ENCODE peak calls at places on chromosomes 6 and 20, in four cellular contexts. One of them, this sample, is unnamed.

GRCh38 chr6:148069256-148069655 is 273.4 kb upstream of the SASH1 start:
- DNase-seq in psoas muscle: no peak
- DNase-seq in left lung: no peak
- DNase-seq in HepG2: no peak
- DNase-seq in this sample: no peak

GRCh38 chr6:19024737-19025136 is 637.6 kb downstream of the RNF144B start:
- DNase-seq in psoas muscle: no peak
- DNase-seq in left lung: no peak
- DNase-seq in HepG2: peak; percentile 30
- DNase-seq in this sample: no peak

GRCh38 chr20:37417146-37417856 is 71.4 kb downstream of the SRC start:
- DNase-seq in psoas muscle: no peak
- DNase-seq in left lung: no peak
- DNase-seq in HepG2: no peak
- DNase-seq in this sample: no peak

GRCh38 chr20:53676519-53676822 is 82.8 kb upstream of the ZNF217 start:
- DNase-seq in psoas muscle: no peak
- DNase-seq in left lung: no peak
- DNase-seq in HepG2: no peak
- DNase-seq in this sample: no peak

GRCh38 chr6:56765494-56765893 is 122.8 kb upstream of the DST start:
- DNase-seq in psoas muscle: no peak
- DNase-seq in left lung: no peak
- DNase-seq in HepG2: no peak
- DNase-seq in this sample: no peak

GRCh38 chr6:25062070-25062811 is 126.5 kb upstream of the RIPOR2 start:
- DNase-seq in psoas muscle: no peak
- DNase-seq in left lung: no peak
- DNase-seq in HepG2: no peak
- DNase-seq in this sample: no peak

GRCh38 chr6:166478782-166479592 is 96.2 kb upstream of the MPC1 start:
- DNase-seq in psoas muscle: no peak
- DNase-seq in left lung: no peak
- DNase-seq in HepG2: no peak
- DNase-seq in this sample: no peak

GRCh38 chr6:155782320-155782730 is 326.7 kb upstream of the NOX3 start:
- DNase-seq in psoas muscle: no peak
- DNase-seq in left lung: no peak
- DNase-seq in HepG2: no peak
- DNase-seq in this sample: no peak

GRCh38 chr20:50504231-50504823 is 5.9 kb upstream of the PTPN1 start:
- DNase-seq in psoas muscle: no peak
- DNase-seq in left lung: no peak
- DNase-seq in HepG2: peak; percentile 37
- DNase-seq in this sample: no peak

GRCh38 chr20:59972037-59972801 is 14.0 kb downstream of the CDH26 start:
- DNase-seq in psoas muscle: no peak
- DNase-seq in left lung: no peak
- DNase-seq in HepG2: no peak
- DNase-seq in this sample: no peak

GRCh38 chr6:153563001-153563400 is 431.9 kb upstream of the RGS17 start:
- DNase-seq in psoas muscle: no peak
- DNase-seq in left lung: no peak
- DNase-seq in HepG2: peak; percentile 4
- DNase-seq in this sample: no peak

GRCh38 chr6:14489445-14489844 is 371.9 kb downstream of the CD83 start:
- DNase-seq in psoas muscle: no peak
- DNase-seq in left lung: no peak
- DNase-seq in HepG2: no peak
- DNase-seq in this sample: no peak

GRCh38 chr20:10861086-10861485 is 187.3 kb upstream of the JAG1 start:
- DNase-seq in psoas muscle: no peak
- DNase-seq in left lung: no peak
- DNase-seq in HepG2: no peak
- DNase-seq in this sample: no peak

GRCh38 chr6:158002249-158002950 is 20.7 kb downstream of the SYNJ2 start:
- DNase-seq in psoas muscle: no peak
- DNase-seq in left lung: no peak
- DNase-seq in HepG2: no peak
- DNase-seq in this sample: no peak

GRCh38 chr6:170221052-170221752 is 69.7 kb downstream of the DLL1 start:
- DNase-seq in psoas muscle: no peak
- DNase-seq in left lung: peak; percentile 16
- DNase-seq in HepG2: no peak
- DNase-seq in this sample: peak; percentile 40

GRCh38 chr6:25013249-25013648 is 77.5 kb upstream of the RIPOR2 start:
- DNase-seq in psoas muscle: no peak
- DNase-seq in left lung: no peak
- DNase-seq in HepG2: no peak
- DNase-seq in this sample: no peak

GRCh38 chr20:18404172-18404571 is 62.7 kb downstream of the DZANK1 start:
- DNase-seq in psoas muscle: no peak
- DNase-seq in left lung: no peak
- DNase-seq in HepG2: no peak
- DNase-seq in this sample: no peak

GRCh38 chr6:113856571-113857564 is at the start of gene MARCKS:
- DNase-seq in psoas muscle: peak; percentile 85
- DNase-seq in left lung: peak; percentile 82
- DNase-seq in HepG2: peak; percentile 75
- DNase-seq in this sample: peak; percentile 78

GRCh38 chr20:45100563-45101245 is at the start of gene KCNS1:
- DNase-seq in psoas muscle: no peak
- DNase-seq in left lung: no peak
- DNase-seq in HepG2: peak; percentile 25
- DNase-seq in this sample: no peak

GRCh38 chr6:146337376-146337775 is 206.3 kb upstream of the RAB32 start:
- DNase-seq in psoas muscle: no peak
- DNase-seq in left lung: no peak
- DNase-seq in HepG2: no peak
- DNase-seq in this sample: no peak

GRCh38 chr6:170130771-170131241 is 160.1 kb downstream of the DLL1 start:
- DNase-seq in psoas muscle: no peak
- DNase-seq in left lung: no peak
- DNase-seq in HepG2: no peak
- DNase-seq in this sample: peak; percentile 62

GRCh38 chr6:166862287-166862977 is 93.9 kb downstream of the RNASET2 start:
- DNase-seq in psoas muscle: no peak
- DNase-seq in left lung: no peak
- DNase-seq in HepG2: no peak
- DNase-seq in this sample: no peak

GRCh38 chr6:89267918-89268317 is 47.2 kb downstream of the GABRR2 start:
- DNase-seq in psoas muscle: no peak
- DNase-seq in left lung: no peak
- DNase-seq in HepG2: no peak
- DNase-seq in this sample: peak; percentile 29

GRCh38 chr6:157164972-157165371 is 158.3 kb downstream of the TMEM242 start:
- DNase-seq in psoas muscle: no peak
- DNase-seq in left lung: no peak
- DNase-seq in HepG2: no peak
- DNase-seq in this sample: no peak

GRCh38 chr6:85864453-85865401 is 222.0 kb upstream of the SYNCRIP start:
- DNase-seq in psoas muscle: no peak
- DNase-seq in left lung: no peak
- DNase-seq in HepG2: peak; percentile 38
- DNase-seq in this sample: no peak

GRCh38 chr6:12767016-12767415 is 50.4 kb downstream of the PHACTR1 start:
- DNase-seq in psoas muscle: no peak
- DNase-seq in left lung: no peak
- DNase-seq in HepG2: no peak
- DNase-seq in this sample: no peak

GRCh38 chr6:12766365-12766764 is 49.8 kb downstream of the PHACTR1 start:
- DNase-seq in psoas muscle: no peak
- DNase-seq in left lung: no peak
- DNase-seq in HepG2: no peak
- DNase-seq in this sample: no peak

GRCh38 chr6:12760911-12761310 is 44.3 kb downstream of the PHACTR1 start:
- DNase-seq in psoas muscle: no peak
- DNase-seq in left lung: no peak
- DNase-seq in HepG2: no peak
- DNase-seq in this sample: no peak

DNA sequence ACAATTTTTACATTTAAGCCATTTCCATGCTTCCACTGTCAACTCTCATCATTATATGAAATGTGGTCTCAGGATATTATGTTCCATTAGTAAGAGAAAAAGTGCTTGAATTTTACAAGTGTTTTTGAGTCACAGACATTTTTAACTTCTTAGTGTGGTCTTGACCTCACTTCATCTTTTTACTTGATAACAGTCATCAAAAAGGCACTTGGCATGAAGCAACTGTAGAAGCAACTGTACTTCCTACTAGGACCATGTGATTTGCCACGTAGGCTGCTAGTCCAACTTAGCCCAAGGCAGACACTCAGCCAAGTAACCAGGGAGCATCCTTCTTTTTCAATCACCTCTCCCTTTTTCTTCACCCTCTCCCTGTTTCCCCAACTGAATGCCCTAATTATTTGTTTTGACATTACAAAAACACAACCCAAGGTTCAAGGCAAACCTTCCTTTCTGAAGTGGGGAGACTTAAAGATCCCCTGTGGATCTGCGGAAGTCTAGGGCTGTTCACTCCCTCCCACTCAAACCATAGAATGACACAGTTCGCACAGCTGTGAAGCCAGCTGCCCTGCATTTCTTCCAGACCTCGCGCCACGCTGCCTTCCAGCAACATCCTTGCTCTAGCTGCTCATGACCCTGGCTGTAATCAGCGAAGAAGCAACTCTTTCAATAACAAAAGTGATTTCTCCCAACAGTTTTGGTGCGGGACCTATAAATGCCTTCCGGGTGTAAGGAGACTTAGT is 45.0 kb downstream of the PHACTR1 start:
- DNase-seq in psoas muscle: no peak
- DNase-seq in left lung: no peak
- DNase-seq in HepG2: no peak
- DNase-seq in this sample: no peak
- H3K4me3 ChIP-seq in psoas muscle: no peak overlapping the region
- H3K4me3 ChIP-seq in left lung: no peak overlapping the region
- H3K4me3 ChIP-seq in HepG2: no peak overlapping the region
- H3K4me3 ChIP-seq in this sample: no peak overlapping the region

GRCh38 chr20:6265204-6265904 is 142.5 kb upstream of the FERMT1 start:
- DNase-seq in psoas muscle: no peak
- DNase-seq in left lung: no peak
- DNase-seq in HepG2: peak; percentile 55
- DNase-seq in this sample: no peak
- H3K27ac ChIP-seq in psoas muscle: peak overlapping the region; percentile 46
- H3K27ac ChIP-seq in left lung: peak overlapping the region; percentile 58
- H3K27ac ChIP-seq in HepG2: no peak overlapping the region
- H3K27ac ChIP-seq in this sample: peak overlapping the region; percentile 83

GRCh38 chr20:17281478-17281877 is 54.6 kb downstream of the PCSK2 start:
- DNase-seq in psoas muscle: no peak
- DNase-seq in left lung: no peak
- DNase-seq in HepG2: peak; percentile 64
- DNase-seq in this sample: no peak
- TF ChIP-seq CTCF in psoas muscle: no peak
- TF ChIP-seq CTCF in left lung: peak; percentile 9
- TF ChIP-seq CTCF in HepG2: peak; percentile 73
- TF ChIP-seq CTCF in this sample: no peak

GRCh38 chr20:41290804-41291389 is 26.6 kb downstream of the ZHX3 start:
- DNase-seq in psoas muscle: no peak
- DNase-seq in left lung: no peak
- DNase-seq in HepG2: no peak
- DNase-seq in this sample: no peak

DNA sequence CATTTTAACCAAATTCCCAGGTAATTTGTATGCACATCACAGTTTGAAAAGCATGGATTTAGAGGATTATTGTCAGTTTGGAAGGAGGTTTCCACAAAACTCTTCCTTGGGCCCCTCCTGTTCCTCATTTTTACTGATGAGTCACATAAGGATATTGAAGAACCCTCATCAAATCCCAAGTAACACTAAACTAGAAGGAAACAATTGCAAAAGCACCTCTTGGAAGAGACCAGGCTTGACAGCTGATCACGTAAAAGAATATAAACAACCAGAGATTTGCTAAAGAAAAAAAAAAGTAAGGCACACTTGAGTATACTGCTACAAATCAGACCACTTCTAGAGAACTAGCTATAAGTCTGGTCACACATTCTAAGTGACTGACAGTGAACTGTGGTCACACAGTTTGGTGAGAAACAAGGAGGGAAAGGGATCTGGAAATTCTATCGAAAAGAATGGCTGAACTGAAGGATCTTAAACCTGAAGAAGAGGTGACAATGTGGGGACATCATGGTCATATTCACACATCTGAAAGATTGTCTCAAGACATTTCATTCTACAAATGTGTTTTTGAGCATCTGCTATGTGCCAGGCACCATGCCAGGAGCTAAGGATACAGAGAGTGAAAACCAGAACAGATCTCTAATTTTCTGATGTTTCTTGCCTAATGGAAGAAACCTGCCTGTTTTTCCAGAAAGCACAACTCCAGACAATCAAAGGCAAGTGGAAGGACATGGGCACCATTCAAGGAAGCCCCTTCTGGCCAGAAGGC is 24.1 kb downstream of the ZHX3 start:
- DNase-seq in psoas muscle: no peak
- DNase-seq in left lung: no peak
- DNase-seq in HepG2: no peak
- DNase-seq in this sample: no peak
- H3K4me3 ChIP-seq in psoas muscle: no peak overlapping the region
- H3K4me3 ChIP-seq in left lung: no peak overlapping the region
- H3K4me3 ChIP-seq in HepG2: no peak overlapping the region
- H3K4me3 ChIP-seq in this sample: no peak overlapping the region

This sample was measured in coronary artery.